ENCODE peak calls at places on chromosomes 3 and 15, in six cellular contexts. W is mesenchymal stem cell, I is H9, L is trophoblast cell, R is neuronal stem cell, Z is IMR-90. O is an unnamed sample.

GRCh38 chr3:170429050-170429449 is 10.4 kb downstream of the CLDN11 start:
- DNase-seq in R (no peak), I (no peak), W (peak; percentile 29), L (no peak), Z (no peak), O (no peak)

GRCh38 chr3:191051037-191051436 is 148.0 kb upstream of the OSTN start:
- DNase-seq in I (no peak), Z (peak; percentile 47), W (peak; percentile 32), L (peak; percentile 68), R (peak; percentile 23), O (no peak)

GRCh38 chr3:153209596-153209995 is 47.6 kb downstream of the RAP2B start:
- DNase-seq in Z (peak; percentile 78), L (peak; percentile 43), W (peak; percentile 24), R (no peak), I (peak; percentile 89), O (peak; percentile 64)

GRCh38 chr15:82139823-82140268 is 94.0 kb upstream of the MEX3B start:
- DNase-seq in I (no peak), Z (peak; percentile 70), W (peak; percentile 73), R (peak; percentile 38), L (peak; percentile 78), O (no peak)

GRCh38 chr15:73564255-73564654 is 68.9 kb downstream of the NPTN start:
- DNase-seq in W (peak; percentile 52), R (no peak), Z (peak; percentile 47), L (peak; percentile 13), I (no peak), O (no peak)

GRCh38 chr3:156246939-156247725 is 126.8 kb downstream of the KCNAB1 start:
- DNase-seq in Z (peak; percentile 9), I (no peak), R (no peak), W (no peak), L (no peak), O (no peak)

GRCh38 chr3:46097691-46098241 is 70.5 kb upstream of the XCR1 start:
- DNase-seq in Z (peak; percentile 31), I (no peak), W (peak; percentile 85), R (no peak), L (no peak), O (no peak)

GRCh38 chr15:92636950-92637481 is 18.6 kb downstream of the FAM174B start:
- DNase-seq in W (no peak), Z (no peak), I (peak; percentile 94), R (no peak), L (peak; percentile 71), O (peak; percentile 79)

GRCh38 chr3:71112576-71112975 is 471.0 kb downstream of the FOXP1 start:
- DNase-seq in R (no peak), Z (peak; percentile 75), W (peak; percentile 55), I (no peak), L (no peak), O (no peak)

GRCh38 chr15:33968224-33968623 is at the start of gene CHRM5:
- DNase-seq in R (no peak), I (no peak), Z (no peak), W (no peak), L (peak; percentile 23), O (no peak)

GRCh38 chr15:69585937-69586336 is 133.3 kb downstream of the RPLP1 start:
- DNase-seq in W (no peak), Z (no peak), I (no peak), R (no peak), L (no peak), O (no peak)

GRCh38 chr3:69031635-69032034 is 18.2 kb upstream of the EOGT start:
- DNase-seq in L (no peak), R (no peak), Z (no peak), W (no peak), I (no peak), O (no peak)

GRCh38 chr3:54053201-54053600 is 69.2 kb upstream of the CACNA2D3 start:
- DNase-seq in Z (no peak), R (no peak), L (no peak), W (no peak), I (no peak), O (no peak)

GRCh38 chr3:15646924-15647511 is 45.5 kb downstream of the BTD start:
- DNase-seq in R (no peak), I (no peak), L (peak; percentile 33), W (peak; percentile 100), Z (peak; percentile 100), O (no peak)

GRCh38 chr3:133444071-133444774 is 44.4 kb downstream of the BFSP2 start:
- DNase-seq in L (no peak), W (no peak), Z (peak; percentile 24), R (no peak), I (no peak), O (no peak)

GRCh38 chr3:185070491-185071335 is 82.1 kb downstream of the C3orf70 start:
- DNase-seq in R (peak; percentile 6), I (peak; percentile 87), L (no peak), Z (peak; percentile 25), W (peak; percentile 35), O (no peak)

GRCh38 chr3:132539681-132540080 is 57.4 kb upstream of the ACKR4 start:
- DNase-seq in W (no peak), Z (no peak), R (no peak), L (no peak), I (no peak), O (no peak)

GRCh38 chr3:112360574-112360973 is 27.6 kb downstream of the CD200 start:
- DNase-seq in R (no peak), I (no peak), W (no peak), Z (peak; percentile 40), L (peak; percentile 47), O (no peak)

GRCh38 chr3:48564022-48564421 is 441 bp upstream of the UCN2 start:
- DNase-seq in W (peak; percentile 81), R (no peak), Z (peak; percentile 62), I (no peak), L (peak; percentile 42), O (no peak)

GRCh38 chr15:75348034-75348562 is 1.3 kb downstream of the NEIL1 start:
- DNase-seq in R (no peak), Z (no peak), L (peak; percentile 2), W (peak; percentile 8), I (no peak), O (no peak)

GRCh38 chr3:57927916-57928315 is 80.3 kb upstream of the FLNB start:
- DNase-seq in L (no peak), Z (peak; percentile 52), R (no peak), I (no peak), W (no peak), O (no peak)

GRCh38 chr3:36477655-36478054 is 97.4 kb downstream of the STAC start:
- DNase-seq in W (no peak), L (no peak), Z (no peak), I (no peak), R (no peak), O (no peak)

GRCh38 chr3:170809021-170809974 is 60.7 kb downstream of the RPL22L1 start:
- DNase-seq in W (peak; percentile 79), R (peak; percentile 32), Z (peak; percentile 83), I (peak; percentile 61), L (peak; percentile 64), O (no peak)

GRCh38 chr3:12157026-12157425 is 1.7 kb downstream of the TIMP4 start:
- DNase-seq in W (no peak), I (no peak), R (no peak), L (no peak), Z (no peak), O (no peak)
- H3K14ac ChIP-seq in W (no peak overlapping the region), I (no peak overlapping the region), R (no peak overlapping the region), L (no peak overlapping the region), Z (no peak overlapping the region), O (no peak overlapping the region)

DNA sequence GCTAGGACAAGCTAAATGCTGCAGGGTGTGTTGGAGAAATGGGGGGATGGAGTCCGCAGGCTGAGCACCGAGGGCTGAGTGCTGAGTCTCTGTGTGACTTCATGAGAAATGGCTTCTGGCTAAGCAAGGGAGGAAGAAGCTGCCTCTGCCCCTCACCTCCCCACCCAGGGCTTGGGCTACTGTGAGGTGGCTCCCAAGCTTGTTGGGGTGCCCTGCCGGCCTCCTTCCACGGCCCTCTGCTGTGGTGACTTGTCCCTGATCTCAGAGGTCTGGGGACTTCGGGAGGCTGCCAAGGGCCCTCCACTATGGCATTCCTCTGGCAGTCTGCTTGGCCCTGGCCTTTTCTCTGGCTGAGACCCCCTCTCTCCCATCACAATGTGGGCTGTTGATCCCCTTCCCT is 30.1 kb upstream of the RAD18 start:
- DNase-seq in I (no peak), L (no peak), W (no peak), Z (no peak), R (no peak), O (no peak)
- H3K14ac ChIP-seq in I (no peak overlapping the region), L (no peak overlapping the region), W (no peak overlapping the region), Z (no peak overlapping the region), R (no peak overlapping the region), O (no peak overlapping the region)

GRCh38 chr15:53747501-53748068 is 11.9 kb downstream of the WDR72 start:
- DNase-seq in L (no peak), Z (no peak), W (no peak), R (no peak), I (no peak), O (no peak)
- H3K14ac ChIP-seq in L (no peak overlapping the region), Z (no peak overlapping the region), W (no peak overlapping the region), R (no peak overlapping the region), I (no peak overlapping the region), O (no peak overlapping the region)

GRCh38 chr15:63018639-63019038 is 23.9 kb upstream of the TPM1 start:
- DNase-seq in Z (peak; percentile 39), W (peak; percentile 25), L (no peak), I (no peak), R (no peak), O (no peak)

GRCh38 chr15:63014578-63014977 is 28.0 kb upstream of the TPM1 start:
- DNase-seq in W (no peak), R (no peak), Z (no peak), L (no peak), I (no peak), O (no peak)

GRCh38 chr15:63016234-63016633 is 26.3 kb upstream of the TPM1 start:
- DNase-seq in L (no peak), R (no peak), W (peak; percentile 32), I (no peak), Z (no peak), O (no peak)

GRCh38 chr15:63013052-63013808 is 29.3 kb upstream of the TPM1 start:
- DNase-seq in I (no peak), L (no peak), Z (peak; percentile 83), R (no peak), W (peak; percentile 67), O (no peak)

GRCh38 chr15:63015618-63016017 is 26.9 kb upstream of the TPM1 start:
- DNase-seq in Z (peak; percentile 80), L (no peak), I (no peak), R (no peak), W (peak; percentile 76), O (no peak)
- H3K14ac ChIP-seq in Z (peak overlapping the region; percentile 47), L (peak overlapping the region; percentile 27), I (no peak overlapping the region), R (no peak overlapping the region), W (no peak overlapping the region), O (no peak overlapping the region)

GRCh38 chr3:139676634-139677197 is 1.1 kb downstream of the NMNAT3 start:
- DNase-seq in Z (no peak), R (no peak), L (no peak), W (no peak), I (no peak), O (no peak)
- H3K14ac ChIP-seq in Z (no peak overlapping the region), R (no peak overlapping the region), L (no peak overlapping the region), W (no peak overlapping the region), I (no peak overlapping the region), O (no peak overlapping the region)

DNA sequence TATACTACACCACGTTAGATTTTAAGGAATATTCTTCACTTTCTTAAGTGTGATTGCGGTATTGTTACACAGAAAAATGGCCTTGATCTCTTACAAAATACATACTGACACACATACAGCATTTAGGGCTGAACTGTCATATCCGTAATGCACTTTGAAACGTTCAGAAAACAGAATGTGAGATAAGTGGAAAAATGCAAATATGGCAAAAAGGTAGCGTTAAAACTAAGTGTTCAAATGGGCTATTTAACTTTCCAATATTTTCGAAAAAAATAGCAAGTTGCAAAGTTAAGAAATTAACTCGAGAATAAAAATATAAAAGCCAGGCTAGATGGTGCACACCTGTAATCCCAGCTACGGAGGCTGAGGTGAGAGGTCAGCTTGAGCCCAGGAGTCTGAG is 1.7 kb downstream of the ZNF280D start:
- DNase-seq in L (no peak), Z (no peak), I (no peak), R (no peak), W (no peak), O (no peak)
- H3K14ac ChIP-seq in L (no peak overlapping the region), Z (peak overlapping the region; percentile 97), I (no peak overlapping the region), R (no peak overlapping the region), W (no peak overlapping the region), O (no peak overlapping the region)

O was measured in H1.